ENCODE peak calls at places on chromosome 4, in six cellular contexts. J, C, I, G, P and K are unnamed samples.

GRCh38 chr4:67393699-67394281 is 151.5 kb downstream of the CENPC start:
- DNase-seq in I (peak), C (peak), G (peak), P (no peak), J (peak), K (peak)

GRCh38 chr4:184453402-184454160 is 20.8 kb downstream of the IRF2 start:
- DNase-seq in G (no peak), P (no peak), J (no peak), C (no peak), I (peak), K (no peak)

GRCh38 chr4:155602351-155603140 is 64.1 kb upstream of the GUCY1A1 start:
- DNase-seq in P (no peak), C (no peak), G (no peak), I (no peak), J (no peak), K (no peak)

GRCh38 chr4:152021788-152022438 is 261.1 kb upstream of the GATB start:
- DNase-seq in P (no peak), G (no peak), J (no peak), C (no peak), I (no peak), K (no peak)

GRCh38 chr4:188037003-188037713 is 41.6 kb downstream of the ZFP42 start:
- DNase-seq in I (no peak), C (no peak), J (no peak), G (no peak), P (no peak), K (no peak)

GRCh38 chr4:184355111-184355604 is 119.2 kb downstream of the IRF2 start:
- DNase-seq in G (peak), P (peak), I (peak), C (peak), J (peak), K (peak)

GRCh38 chr4:147780137-147780777 is 48.4 kb downstream of the ARHGAP10 start:
- DNase-seq in G (no peak), I (no peak), C (no peak), P (peak), J (no peak), K (no peak)

GRCh38 chr4:46886711-46887110 is 22.3 kb downstream of the COX7B2 start:
- DNase-seq in P (no peak), I (peak), G (peak), C (no peak), J (no peak), K (peak)

GRCh38 chr4:180058731-180059215 is 2184.4 kb upstream of the TENM3 start:
- DNase-seq in I (peak), C (peak), P (no peak), G (peak), J (no peak), K (no peak)

GRCh38 chr4:3406431-3406830 is 35.3 kb upstream of the HGFAC start:
- DNase-seq in C (no peak), I (no peak), P (no peak), J (no peak), G (no peak), K (no peak)

GRCh38 chr4:168757500-168757899 is 252.6 kb downstream of the CBR4 start:
- DNase-seq in P (no peak), J (no peak), G (no peak), I (no peak), C (no peak), K (no peak)

GRCh38 chr4:153365003-153365402 is 20.5 kb downstream of the MND1 start:
- DNase-seq in J (no peak), C (no peak), G (no peak), P (no peak), I (no peak), K (no peak)

GRCh38 chr4:147787204-147787603 is 55.3 kb downstream of the ARHGAP10 start:
- DNase-seq in G (no peak), P (no peak), C (no peak), I (peak), J (no peak), K (no peak)

GRCh38 chr4:153246446-153247115 is 42.3 kb downstream of the TRIM2 start:
- DNase-seq in G (no peak), P (no peak), J (no peak), C (no peak), I (no peak), K (peak)

GRCh38 chr4:154658680-154659402 is 46.4 kb upstream of the FGG start:
- DNase-seq in J (no peak), P (no peak), G (no peak), I (no peak), C (no peak), K (peak)

GRCh38 chr4:183072181-183072580 is 26.9 kb upstream of the WWC2 start:
- DNase-seq in C (no peak), I (peak), J (no peak), G (no peak), P (no peak), K (no peak)

GRCh38 chr4:46656071-46656470 is 253.0 kb downstream of the COX7B2 start:
- DNase-seq in J (no peak), P (no peak), C (no peak), G (no peak), I (no peak), K (no peak)

GRCh38 chr4:129550281-129550785 is 454.4 kb downstream of the C4orf33 start:
- DNase-seq in G (no peak), I (no peak), J (no peak), C (no peak), P (no peak), K (peak)

GRCh38 chr4:165874799-165875371 is 1.8 kb downstream of the TLL1 start:
- DNase-seq in I (no peak), P (no peak), G (peak), J (no peak), C (peak), K (no peak)

GRCh38 chr4:105191621-105192210 is 45.0 kb downstream of the TET2 start:
- DNase-seq in J (no peak), I (peak), P (peak), C (no peak), G (no peak), K (no peak)

GRCh38 chr4:41763741-41764140 is 15.2 kb upstream of the PHOX2B start:
- DNase-seq in I (no peak), J (no peak), C (no peak), G (no peak), P (no peak), K (no peak)

GRCh38 chr4:171876636-171877035 is 63.4 kb downstream of the GALNTL6 start:
- DNase-seq in J (no peak), P (no peak), G (no peak), C (no peak), I (no peak), K (no peak)

GRCh38 chr4:139958738-139959096 is 195.3 kb downstream of the MAML3 start:
- DNase-seq in G (no peak), P (no peak), C (no peak), J (no peak), I (no peak), K (no peak)

GRCh38 chr4:137614491-137614890 is 82.2 kb upstream of the PCDH18 start:
- DNase-seq in I (peak), J (no peak), G (no peak), P (no peak), C (no peak), K (no peak)

GRCh38 chr4:183268556-183268955 is 51.5 kb downstream of the CLDN22 start:
- DNase-seq in I (no peak), J (no peak), C (no peak), P (no peak), G (no peak), K (no peak)

GRCh38 chr4:2393353-2394270 is 24.8 kb downstream of the ZFYVE28 start:
- DNase-seq in I (no peak), G (no peak), J (peak), P (no peak), C (no peak), K (peak)

GRCh38 chr4:118337954-118338353 is 14.8 kb downstream of the PRSS12 start:
- DNase-seq in J (no peak), P (no peak), C (no peak), G (no peak), I (peak), K (no peak)

GRCh38 chr4:123597586-123597985 is 201.0 kb downstream of the SPRY1 start:
- DNase-seq in G (no peak), J (no peak), I (peak), C (no peak), P (no peak), K (no peak)

GRCh38 chr4:186826866-186827541 is 103.3 kb upstream of the FAT1 start:
- DNase-seq in J (no peak), C (no peak), G (no peak), P (no peak), I (peak), K (peak)

GRCh38 chr4:98728433-98728832 is 70.0 kb upstream of the TSPAN5 start:
- DNase-seq in J (peak), C (peak), I (peak), G (no peak), P (no peak), K (no peak)

GRCh38 chr4:111595456-111595855 is 549.8 kb upstream of the FAM241A start:
- DNase-seq in G (no peak), P (no peak), I (no peak), J (no peak), C (no peak), K (no peak)

GRCh38 chr4:43251760-43252317 is 359.3 kb downstream of the GRXCR1 start:
- DNase-seq in C (no peak), P (no peak), G (no peak), I (peak), J (no peak), K (no peak)

GRCh38 chr4:187480146-187481145 is 515.1 kb upstream of the ZFP42 start:
- DNase-seq in J (no peak), G (no peak), P (no peak), C (no peak), I (peak), K (no peak)

GRCh38 chr4:153205757-153206156 is 1.5 kb downstream of the TRIM2 start:
- DNase-seq in I (no peak), P (no peak), C (no peak), G (no peak), J (no peak), K (no peak)

GRCh38 chr4:73315091-73315490 is 56.5 kb upstream of the ANKRD17 start:
- DNase-seq in G (no peak), I (peak), C (no peak), J (no peak), P (no peak), K (no peak)

GRCh38 chr4:9782136-9782436 is 652 bp downstream of the DRD5 start:
- DNase-seq in I (no peak), J (no peak), G (no peak), P (no peak), C (no peak), K (no peak)

GRCh38 chr4:124936427-124936826 is 223.9 kb upstream of the ANKRD50 start:
- DNase-seq in G (no peak), J (no peak), P (no peak), C (peak), I (peak), K (no peak)

GRCh38 chr4:150495550-150495949 is 86.4 kb upstream of the MAB21L2 start:
- DNase-seq in I (no peak), G (no peak), C (no peak), J (no peak), P (no peak), K (no peak)

GRCh38 chr4:150491132-150492049 is 90.6 kb upstream of the MAB21L2 start:
- DNase-seq in J (no peak), I (no peak), G (no peak), P (no peak), C (no peak), K (no peak)

DNA sequence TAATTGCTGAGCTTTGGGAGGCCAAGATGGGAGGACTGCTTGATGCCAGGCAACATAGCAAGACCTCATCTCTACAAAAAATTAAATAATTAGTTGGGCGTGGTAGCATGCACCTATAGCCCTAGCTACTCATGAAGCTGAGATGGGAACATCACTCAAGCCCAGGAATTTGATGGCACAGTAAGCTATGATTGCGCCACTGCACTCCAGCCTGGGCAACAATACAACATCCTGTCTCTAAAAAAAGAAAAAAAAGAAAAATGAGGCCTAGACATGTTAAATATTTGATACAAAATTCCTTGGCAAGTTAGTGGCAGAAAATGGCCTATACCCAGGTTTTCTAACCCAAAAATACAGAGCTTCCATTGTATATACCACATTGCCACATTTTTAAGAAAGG is 88.1 kb upstream of the MAB21L2 start:
- DNase-seq in P (no peak), I (no peak), C (no peak), J (no peak), G (no peak), K (no peak)
- TF ChIP-seq SMC3 in P (no peak), I (no peak), C (no peak), J (no peak), G (no peak), K (no peak)

DNA sequence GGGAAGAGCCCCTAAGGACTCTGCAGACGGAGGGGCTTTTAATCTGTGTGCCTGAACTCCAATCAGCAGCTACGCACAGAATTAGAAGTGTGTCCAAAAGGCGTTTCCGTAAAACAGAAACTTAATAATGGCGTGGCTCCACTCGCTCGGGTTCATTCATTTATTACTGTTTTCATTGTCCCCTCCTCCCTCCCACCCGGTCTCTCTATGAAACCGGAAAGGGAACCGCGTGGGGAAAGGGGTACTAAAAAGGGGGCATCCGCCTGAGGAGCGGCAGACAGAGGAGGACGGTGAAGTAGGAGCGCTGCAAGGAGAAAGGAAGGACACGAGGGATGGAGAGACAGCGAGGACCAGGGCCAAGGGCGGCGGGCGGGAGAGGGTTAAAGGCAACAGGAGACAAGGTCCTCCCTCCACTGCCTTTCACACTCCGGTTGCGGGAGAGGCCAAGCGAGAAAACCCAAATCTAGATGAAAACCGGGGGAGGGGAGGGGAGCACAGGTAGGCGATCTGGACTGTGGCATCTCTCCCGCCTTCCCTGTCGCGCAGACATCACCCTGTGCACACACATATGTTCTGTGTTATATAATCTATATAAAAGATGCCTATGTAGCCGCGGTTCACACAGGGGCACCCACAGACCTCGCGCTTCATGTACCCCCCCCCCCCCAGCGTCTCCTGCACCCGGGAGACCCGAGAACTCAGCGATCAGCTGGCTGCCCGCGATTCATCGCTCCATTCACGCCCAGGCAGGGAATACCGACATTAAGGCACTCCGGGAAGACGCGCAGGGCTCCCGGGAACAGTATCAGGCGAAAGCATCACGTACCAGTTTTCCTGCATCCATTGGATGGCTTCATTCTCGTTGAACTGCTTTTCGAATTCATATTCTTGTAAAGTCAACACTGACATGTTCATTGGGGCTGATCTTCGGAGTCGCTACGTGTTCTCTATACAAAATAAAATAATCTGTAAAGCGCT is 705 bp downstream of the ELOVL6 start:
- DNase-seq in C (peak), I (peak), G (peak), J (peak), P (no peak), K (no peak)
- TF ChIP-seq SMC3 in C (no peak), I (no peak), G (no peak), J (no peak), P (no peak), K (no peak)

DNA sequence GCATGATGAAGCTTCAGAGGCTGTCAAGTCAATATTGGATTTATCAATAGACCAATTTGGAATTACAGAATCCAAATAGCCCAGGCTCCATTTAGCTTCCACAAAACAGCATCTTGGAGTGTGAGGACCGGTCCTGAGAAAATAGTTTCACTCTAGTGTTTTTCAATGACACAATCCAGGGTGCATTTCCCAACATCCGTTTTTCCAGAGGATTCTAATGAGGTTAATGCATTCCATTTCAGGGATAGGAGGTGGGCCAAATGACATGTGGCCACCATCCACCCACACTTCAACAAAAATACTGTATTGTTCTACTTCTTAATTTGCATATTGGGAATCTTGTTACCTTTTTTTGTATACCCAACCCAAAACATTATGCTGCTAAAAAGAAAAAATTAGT is 229.8 kb upstream of the LDB2 start:
- DNase-seq in P (no peak), I (peak), C (no peak), J (no peak), G (no peak), K (no peak)
- TF ChIP-seq SMC3 in P (no peak), I (no peak), C (no peak), J (no peak), G (no peak), K (no peak)

DNA sequence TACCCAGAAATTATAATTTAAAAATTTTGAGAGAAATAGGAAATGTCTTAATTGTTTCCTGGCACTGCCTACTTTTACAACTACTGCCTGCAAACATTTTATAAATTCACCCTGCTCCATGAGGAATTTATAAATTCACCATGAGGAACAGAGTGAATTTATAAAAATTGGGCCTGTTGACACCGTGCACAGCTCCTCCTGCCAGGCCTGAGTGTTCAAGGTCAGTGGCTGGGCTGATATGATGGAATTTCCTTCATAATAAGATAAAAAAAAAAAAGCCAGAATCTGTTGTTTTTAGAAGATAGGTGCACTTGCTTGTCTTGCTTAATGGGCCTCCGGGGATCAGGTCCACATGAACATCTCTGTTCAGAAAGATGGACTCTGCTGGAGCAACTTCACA is 151.7 kb upstream of the RASGEF1B start:
- DNase-seq in I (no peak), C (no peak), P (no peak), J (no peak), G (no peak), K (no peak)
- TF ChIP-seq SMC3 in I (no peak), C (no peak), P (no peak), J (no peak), G (no peak), K (no peak)

GRCh38 chr4:1045595-1046201 is 34.3 kb downstream of the FGFRL1 start:
- DNase-seq in J (no peak), I (no peak), P (no peak), G (no peak), C (no peak), K (no peak)

GRCh38 chr4:1047976-1048780 is 36.8 kb downstream of the FGFRL1 start:
- DNase-seq in G (no peak), P (no peak), I (no peak), C (peak), J (no peak), K (no peak)

GRCh38 chr4:1045193-1045594 is 33.8 kb downstream of the FGFRL1 start:
- DNase-seq in G (no peak), C (no peak), P (no peak), J (no peak), I (no peak), K (no peak)

GRCh38 chr4:1048781-1049590 is 37.6 kb downstream of the FGFRL1 start:
- DNase-seq in C (peak), I (no peak), P (no peak), G (no peak), J (no peak), K (no peak)

DNA sequence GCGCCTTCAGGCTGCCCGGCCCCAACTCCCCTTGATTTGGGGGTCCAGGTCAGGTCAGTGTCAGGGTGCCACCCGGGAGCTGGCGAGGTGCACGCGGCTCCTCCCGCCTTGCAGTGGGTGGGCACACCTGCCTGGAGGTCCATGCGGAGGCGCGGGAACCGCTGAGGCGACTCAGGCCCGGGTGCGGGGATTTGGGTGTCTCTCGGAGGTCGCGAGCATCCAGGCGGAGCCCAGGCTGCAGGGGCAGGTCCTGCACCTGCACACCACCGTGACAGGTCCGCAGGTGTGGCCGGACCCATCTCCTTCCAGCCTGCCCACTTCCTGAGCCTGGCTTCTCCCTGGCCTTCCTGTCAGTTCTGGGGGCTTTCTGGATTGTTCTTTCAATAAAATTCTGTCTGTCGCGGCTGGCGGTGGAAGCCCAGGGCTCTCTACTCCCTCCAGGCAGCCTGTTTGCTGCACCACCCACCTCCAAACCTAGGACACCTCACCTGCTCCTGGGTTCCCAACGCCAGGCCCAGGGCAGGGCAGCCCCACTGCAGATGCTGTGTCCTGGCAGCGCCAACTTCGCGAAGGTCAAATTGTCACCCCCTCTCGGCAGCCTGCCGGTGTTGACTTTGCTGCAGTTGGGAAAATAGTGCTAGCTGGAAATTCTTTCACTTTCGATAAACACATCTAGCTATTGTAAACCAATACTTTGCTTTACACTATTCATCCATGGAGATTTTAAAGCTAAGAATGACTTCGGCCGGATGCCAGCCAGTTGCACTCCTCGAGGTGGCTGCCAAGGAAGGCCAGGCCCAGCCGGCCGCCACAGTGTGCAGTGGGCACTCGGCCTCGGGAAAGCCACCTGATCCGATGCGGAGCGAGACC is 35.9 kb downstream of the FGFRL1 start:
- DNase-seq in P (no peak), J (no peak), I (no peak), C (no peak), G (no peak), K (no peak)
- TF ChIP-seq SMC3 in P (no peak), J (no peak), I (no peak), C (no peak), G (no peak), K (no peak)